ENCODE peak calls at places on chromosome 1, in six cellular contexts. N, K, I, S, T and D are unnamed samples.

GRCh38 chr1:35539073-35539823 is 18.0 kb downstream of the KIAA0319L start:
- DNase-seq in T (no peak), K (peak), N (no peak), I (no peak), S (no peak), D (peak)

GRCh38 chr1:34915521-34915920 is 13.9 kb downstream of the DLGAP3 start:
- DNase-seq in K (no peak), N (no peak), S (no peak), T (no peak), I (no peak), D (peak)

GRCh38 chr1:82464362-82464931 is 663.7 kb downstream of the ADGRL2 start:
- DNase-seq in T (peak), I (peak), S (no peak), K (no peak), N (no peak), D (peak)

GRCh38 chr1:201032408-201032807 is 8.9 kb upstream of the KIF21B start:
- DNase-seq in T (no peak), I (no peak), N (no peak), K (no peak), S (no peak), D (no peak)

GRCh38 chr1:183287191-183287675 is 101.2 kb downstream of the LAMC2 start:
- DNase-seq in K (peak), N (no peak), I (no peak), T (peak), S (no peak), D (no peak)

GRCh38 chr1:229068266-229069043 is 202.5 kb upstream of the RAB4A start:
- DNase-seq in S (no peak), K (no peak), I (no peak), N (no peak), T (no peak), D (no peak)

GRCh38 chr1:235093013-235093618 is 35.5 kb downstream of the TOMM20 start:
- DNase-seq in S (peak), I (no peak), N (no peak), K (peak), T (peak), D (peak)

GRCh38 chr1:116462722-116463121 is 89.7 kb downstream of the ATP1A1 start:
- DNase-seq in I (no peak), N (no peak), T (no peak), K (no peak), S (no peak), D (no peak)

GRCh38 chr1:159889821-159890252 is 10.1 kb downstream of the CFAP45 start:
- DNase-seq in S (peak), K (peak), T (no peak), I (no peak), N (no peak), D (no peak)

GRCh38 chr1:87331319-87332269 is 2.9 kb downstream of the LMO4 start:
- DNase-seq in T (peak), I (peak), S (peak), N (peak), K (peak), D (peak)

GRCh38 chr1:161198877-161199431 is at the start of gene ADAMTS4:
- DNase-seq in S (peak), N (no peak), K (peak), T (peak), I (no peak), D (peak)